ENCODE peak calls at places on chromosomes 7 and 10, in five cellular contexts. Q is substantia nigra, L is neural crest cell, B is lung microvascular endothelial cell, O is mammary epithelial cell. F is an unnamed sample.

GRCh38 chr7:45890902-45891461 is 2.7 kb downstream of the IGFBP1 start:
- DNase-seq in Q (no peak), L (no peak), B (peak), O (peak), F (peak)

GRCh38 chr10:117752103-117752502 is 209.6 kb downstream of the EMX2 start:
- DNase-seq in Q (no peak), L (no peak), B (no peak), O (no peak), F (no peak)

GRCh38 chr10:124325658-124325965 is 93.1 kb downstream of the OAT start:
- DNase-seq in Q (no peak), L (no peak), B (no peak), O (no peak), F (no peak)

GRCh38 chr7:45679516-45679915 is 105.3 kb downstream of the ADCY1 start:
- DNase-seq in Q (no peak), L (no peak), B (no peak), O (no peak), F (no peak)

GRCh38 chr7:42945821-42946615 is 13.8 kb downstream of the MRPL32 start:
- DNase-seq in Q (no peak), L (no peak), B (no peak), O (no peak), F (no peak)

GRCh38 chr7:148919859-148920258 is 35.8 kb upstream of the EZH2 start:
- DNase-seq in Q (no peak), L (no peak), B (no peak), O (no peak), F (no peak)

GRCh38 chr10:99667108-99667751 is 7.9 kb downstream of the ENTPD7 start:
- DNase-seq in Q (no peak), L (no peak), B (no peak), O (peak), F (peak)

GRCh38 chr10:93461807-93462178 is 20.3 kb downstream of the MYOF start:
- DNase-seq in Q (no peak), L (no peak), B (peak), O (peak), F (peak)

GRCh38 chr10:26365681-26366327 is 72.3 kb upstream of the APBB1IP start:
- DNase-seq in Q (no peak), L (no peak), B (no peak), O (peak), F (no peak)

GRCh38 chr10:12445701-12446334 is 96.5 kb downstream of the CAMK1D start:
- DNase-seq in Q (no peak), L (no peak), B (peak), O (no peak), F (peak)

GRCh38 chr7:36810032-36810431 is 85.7 kb upstream of the AOAH start:
- DNase-seq in Q (no peak), L (no peak), B (no peak), O (no peak), F (no peak)

GRCh38 chr10:114453576-114453975 is 49.3 kb upstream of the AFAP1L2 start:
- DNase-seq in Q (no peak), L (no peak), B (no peak), O (no peak), F (no peak)

GRCh38 chr10:28862218-28862617 is 184.9 kb downstream of the BAMBI start:
- DNase-seq in Q (no peak), L (no peak), B (no peak), O (no peak), F (no peak)

GRCh38 chr10:47421057-47421952 is 37.2 kb upstream of the ZNF488 start:
- DNase-seq in Q (no peak), L (no peak), B (no peak), O (peak), F (no peak)

GRCh38 chr7:19268737-19269136 is 123.5 kb upstream of the FERD3L start:
- DNase-seq in Q (no peak), L (no peak), B (no peak), O (peak), F (no peak)

GRCh38 chr7:34596887-34597286 is 61.1 kb upstream of the NPSR1 start:
- DNase-seq in Q (no peak), L (no peak), B (peak), O (peak), F (no peak)

GRCh38 chr7:47142169-47142866 is 439.6 kb downstream of the TNS3 start:
- DNase-seq in Q (no peak), L (no peak), B (no peak), O (peak), F (no peak)

GRCh38 chr10:32958085-32958991 is at the start of gene ITGB1:
- DNase-seq in Q (peak), L (peak), B (peak), O (peak), F (peak)

GRCh38 chr10:128069351-128070051 is 56.7 kb downstream of the MKI67 start:
- DNase-seq in Q (peak), L (peak), B (peak), O (peak), F (peak)

GRCh38 chr10:74825371-74826141 is 844 bp upstream of the KAT6B start:
- DNase-seq in Q (peak), L (peak), B (no peak), O (no peak), F (peak)

GRCh38 chr10:121330528-121330927 is 267.7 kb downstream of the FGFR2 start:
- DNase-seq in Q (no peak), L (no peak), B (no peak), O (no peak), F (no peak)

GRCh38 chr10:100982916-100983830 is 4.1 kb downstream of the MRPL43 start:
- DNase-seq in Q (no peak), L (no peak), B (no peak), O (no peak), F (no peak)

GRCh38 chr7:24781106-24781505 is 23.8 kb upstream of the GSDME start:
- DNase-seq in Q (peak), L (no peak), B (no peak), O (no peak), F (no peak)

GRCh38 chr10:10911471-10911921 is 106.2 kb upstream of the CELF2 start:
- DNase-seq in Q (peak), L (peak), B (no peak), O (peak), F (no peak)

GRCh38 chr10:18424200-18424599 is 227.2 kb downstream of the NSUN6 start:
- DNase-seq in Q (no peak), L (no peak), B (no peak), O (no peak), F (no peak)

GRCh38 chr10:30602747-30603146 is 26.8 kb downstream of the LYZL2 start:
- DNase-seq in Q (no peak), L (no peak), B (no peak), O (no peak), F (no peak)

GRCh38 chr7:157517782-157518513 is 181.1 kb downstream of the DNAJB6 start:
- DNase-seq in Q (no peak), L (no peak), B (no peak), O (no peak), F (no peak)

GRCh38 chr7:69596723-69597277 is 1.5 kb upstream of the AUTS2 start:
- DNase-seq in Q (peak), L (no peak), B (no peak), O (no peak), F (no peak)

GRCh38 chr7:133365892-133366291 is 113.0 kb downstream of the EXOC4 start:
- DNase-seq in Q (no peak), L (no peak), B (no peak), O (no peak), F (peak)

GRCh38 chr10:116450861-116451260 is 23.2 kb downstream of the PNLIPRP3 start:
- DNase-seq in Q (no peak), L (no peak), B (no peak), O (no peak), F (no peak)

GRCh38 chr10:79189853-79190435 is 121.2 kb downstream of the ZMIZ1 start:
- DNase-seq in Q (no peak), L (no peak), B (no peak), O (peak), F (no peak)

GRCh38 chr10:97732052-97732359 is 4.9 kb upstream of the ZFYVE27 start:
- DNase-seq in Q (no peak), L (no peak), B (no peak), O (no peak), F (no peak)

GRCh38 chr10:11680496-11680895 is 61.7 kb upstream of the ECHDC3 start:
- DNase-seq in Q (no peak), L (no peak), B (peak), O (no peak), F (peak)

GRCh38 chr7:141679014-141679413 is 23.0 kb downstream of the DENND11 start:
- DNase-seq in Q (no peak), L (no peak), B (no peak), O (no peak), F (no peak)

GRCh38 chr7:46681865-46682503 is 760.9 kb upstream of the IGFBP3 start:
- DNase-seq in Q (no peak), L (no peak), B (peak), O (no peak), F (peak)

GRCh38 chr10:33618196-33618595 is 283.7 kb upstream of the NRP1 start:
- DNase-seq in Q (no peak), L (no peak), B (no peak), O (no peak), F (no peak)

GRCh38 chr7:134431805-134432204 is 27.1 kb downstream of the AKR1B1 start:
- DNase-seq in Q (no peak), L (no peak), B (peak), O (no peak), F (no peak)

F was measured in dermis microvascular lymphatic vessel endothelial cell.